ENCODE peak calls at places on chromosomes 4 and X, in four cellular contexts. W is left kidney, S is RCC 7860, M is LoVo. P is an unnamed sample.

GRCh38 chr4:131764730-131765129 is 1384.4 kb upstream of the PCDH10 start:
- DNase-seq in M (no peak), W (no peak), S (no peak), P (no peak)

GRCh38 chrX:13747836-13748235 is 13.3 kb downstream of the OFD1 start:
- DNase-seq in M (no peak), S (no peak), W (peak; percentile 40), P (no peak)

GRCh38 chrX:46618947-46619346 is 45.4 kb downstream of the CHST7 start:
- DNase-seq in M (no peak), S (no peak), W (no peak), P (no peak)

GRCh38 chr4:122803788-122804208 is 22.8 kb upstream of the FGF2 start:
- DNase-seq in M (no peak), W (no peak), S (no peak), P (no peak)

GRCh38 chr4:99657801-99658200 is at the start of gene C4orf54:
- DNase-seq in M (no peak), W (no peak), S (no peak), P (no peak)

GRCh38 chr4:53055716-53056413 is 193.7 kb downstream of the RASL11B start:
- DNase-seq in W (peak; percentile 59), M (no peak), S (no peak), P (no peak)

GRCh38 chr4:26687728-26688127 is 103.8 kb downstream of the TBC1D19 start:
- DNase-seq in W (no peak), M (no peak), S (peak; percentile 30), P (no peak)

GRCh38 chr4:170875868-170876267 is 786.1 kb upstream of the AADAT start:
- DNase-seq in S (no peak), M (no peak), W (peak; percentile 29), P (no peak)

GRCh38 chr4:1249731-1250526 is 999 bp upstream of the CTBP1 start:
- DNase-seq in W (no peak), S (no peak), M (no peak), P (peak; percentile 49)

GRCh38 chr4:26175016-26175786 is 145.6 kb upstream of the RBPJ start:
- DNase-seq in W (no peak), S (no peak), M (no peak), P (peak; percentile 38)

GRCh38 chr4:149140841-149141240 is 674.8 kb downstream of the IQCM start:
- DNase-seq in W (no peak), S (no peak), M (no peak), P (no peak)

GRCh38 chr4:121696641-121697461 is at the start of gene ANXA5:
- DNase-seq in S (peak; percentile 75), M (peak; percentile 91), W (peak; percentile 94), P (peak; percentile 57)

GRCh38 chr4:184745747-184746531 is 12.0 kb upstream of the CENPU start:
- DNase-seq in M (peak; percentile 42), W (peak; percentile 90), S (peak; percentile 41), P (peak; percentile 36)

GRCh38 chr4:65007841-65008439 is 598.7 kb upstream of the TECRL start:
- DNase-seq in M (peak; percentile 53), W (peak; percentile 66), S (peak; percentile 12), P (no peak)

GRCh38 chr4:93184093-93184492 is 644.5 kb upstream of the ATOH1 start:
- DNase-seq in W (peak; percentile 63), S (no peak), M (no peak), P (no peak)

GRCh38 chrX:47245156-47245555 is 12.3 kb downstream of the USP11 start:
- DNase-seq in W (no peak), M (no peak), S (no peak), P (no peak)

GRCh38 chr4:73303711-73304110 is 45.1 kb upstream of the ANKRD17 start:
- DNase-seq in M (no peak), W (no peak), S (no peak), P (no peak)

GRCh38 chr4:165070560-165070959 is 16.9 kb downstream of the TRIM75 start:
- DNase-seq in W (no peak), S (no peak), M (no peak), P (no peak)

GRCh38 chr4:33924801-33925200 is 2319.5 kb downstream of the ARAP2 start:
- DNase-seq in M (no peak), W (no peak), S (no peak), P (no peak)

P was measured in effector memory CD4-positive, alpha-beta T cell.